ENCODE peak calls at places on chromosomes 4 and X, in five cellular contexts. P is Panc1, W is GM12878, U is K562, I is H1. A is an unnamed sample.
A peak's percentile ranks its signal among the peaks of the same experiment; 100 is the strongest.

GRCh38 chr4:172481802-172482508 is 668.8 kb downstream of the GALNTL6 start:
- DNase-seq in P (no peak), I (no peak), U (no peak), W (no peak), A (no peak)

GRCh38 chrX:138298268-138298667 is 413.2 kb downstream of the FGF13 start:
- DNase-seq in I (no peak), W (no peak), U (no peak), P (no peak), A (no peak)

GRCh38 chr4:148163011-148163410 is 279.2 kb downstream of the NR3C2 start:
- DNase-seq in U (no peak), I (no peak), W (no peak), P (no peak), A (no peak)

GRCh38 chr4:155828628-155829027 is 37.4 kb downstream of the ASIC5 start:
- DNase-seq in W (no peak), U (no peak), P (no peak), I (no peak), A (no peak)

GRCh38 chr4:2842667-2843022 is 999 bp upstream of the ADD1 start:
- DNase-seq in I (no peak), P (no peak), U (no peak), W (no peak), A (no peak)

GRCh38 chrX:123846598-123847038 is 13.2 kb upstream of the XIAP start:
- DNase-seq in I (no peak), P (peak; percentile 76), U (no peak), W (no peak), A (no peak)

GRCh38 chr4:74410272-74410671 is 34.7 kb upstream of the AREG start:
- DNase-seq in W (no peak), U (no peak), I (no peak), P (no peak), A (no peak)

GRCh38 chrX:47674776-47675175 is 15.8 kb upstream of the UXT start:
- DNase-seq in W (no peak), I (no peak), P (no peak), U (no peak), A (no peak)

GRCh38 chr4:128525387-128525786 is 237.8 kb upstream of the PGRMC2 start:
- DNase-seq in P (no peak), I (no peak), W (no peak), U (peak; percentile 17), A (no peak)

GRCh38 chr4:5923306-5923830 is 30.5 kb upstream of the CRMP1 start:
- DNase-seq in U (no peak), I (no peak), P (no peak), W (no peak), A (no peak)

GRCh38 chr4:38318737-38319455 is 345.1 kb upstream of the KLF3 start:
- DNase-seq in U (peak; percentile 90), W (peak; percentile 87), I (peak; percentile 91), P (peak; percentile 43), A (peak; percentile 78)

GRCh38 chr4:102610007-102610406 is 108.8 kb downstream of the NFKB1 start:
- DNase-seq in I (no peak), P (no peak), U (no peak), W (no peak), A (no peak)

GRCh38 chr4:79964715-79965345 is 108.2 kb downstream of the ANTXR2 start:
- DNase-seq in P (no peak), W (no peak), I (no peak), U (no peak), A (no peak)

GRCh38 chr4:100424376-100424775 is 93.4 kb downstream of the EMCN start:
- DNase-seq in W (no peak), P (no peak), U (no peak), I (no peak), A (no peak)

DNA sequence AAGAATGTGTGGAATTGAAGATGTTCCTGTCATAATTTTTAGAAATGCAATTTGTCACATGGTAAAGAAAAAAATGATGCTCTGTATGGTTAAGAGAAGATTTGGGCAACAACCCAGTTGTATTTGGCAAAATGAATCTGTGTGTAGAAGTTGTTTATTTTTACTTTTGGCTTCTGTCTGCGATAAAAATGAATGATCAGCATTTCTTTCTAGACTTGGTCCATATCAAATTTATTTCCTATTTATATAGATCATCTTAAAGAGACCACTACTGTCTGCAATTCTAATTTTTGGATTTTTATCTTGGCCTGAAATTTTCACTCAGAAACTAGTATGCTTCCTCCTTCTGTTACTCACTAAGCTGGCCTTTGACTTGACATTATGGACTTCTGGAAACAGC is 396.9 kb downstream of the FAM47A start:
- DNase-seq in P (no peak), U (no peak), W (no peak), I (no peak), A (no peak)
- TF ChIP-seq POLR2AphosphoS5 in P (no peak), U (no peak), W (no peak), I (no peak), A (no peak)

GRCh38 chr4:1055721-1056590 is 44.5 kb downstream of the FGFRL1 start:
- DNase-seq in W (no peak), U (peak; percentile 87), I (no peak), P (no peak), A (no peak)
- TF ChIP-seq POLR2AphosphoS5 in W (no peak), U (no peak), I (no peak), P (no peak), A (no peak)

GRCh38 chr4:165208322-165208652 is 926 bp downstream of the KLHL2 start:
- DNase-seq in W (no peak), P (no peak), U (no peak), I (no peak), A (no peak)

GRCh38 chr4:165207016-165207430 is 338 bp upstream of the KLHL2 start:
- DNase-seq in P (no peak), W (no peak), I (no peak), U (no peak), A (peak; percentile 20)

GRCh38 chr4:165208741-165209388 is 1.5 kb downstream of the KLHL2 start:
- DNase-seq in U (no peak), W (no peak), I (no peak), P (no peak), A (no peak)

GRCh38 chr4:165209796-165210195 is 2.4 kb downstream of the KLHL2 start:
- DNase-seq in I (no peak), P (no peak), U (no peak), W (no peak), A (no peak)

GRCh38 chr4:165207431-165208321 is at the start of gene KLHL2:
- DNase-seq in P (no peak), W (no peak), I (no peak), U (peak; percentile 84), A (peak; percentile 72)
- TF ChIP-seq POLR2AphosphoS5 in P (no peak), W (no peak), I (peak; percentile 47), U (no peak), A (no peak)

DNA sequence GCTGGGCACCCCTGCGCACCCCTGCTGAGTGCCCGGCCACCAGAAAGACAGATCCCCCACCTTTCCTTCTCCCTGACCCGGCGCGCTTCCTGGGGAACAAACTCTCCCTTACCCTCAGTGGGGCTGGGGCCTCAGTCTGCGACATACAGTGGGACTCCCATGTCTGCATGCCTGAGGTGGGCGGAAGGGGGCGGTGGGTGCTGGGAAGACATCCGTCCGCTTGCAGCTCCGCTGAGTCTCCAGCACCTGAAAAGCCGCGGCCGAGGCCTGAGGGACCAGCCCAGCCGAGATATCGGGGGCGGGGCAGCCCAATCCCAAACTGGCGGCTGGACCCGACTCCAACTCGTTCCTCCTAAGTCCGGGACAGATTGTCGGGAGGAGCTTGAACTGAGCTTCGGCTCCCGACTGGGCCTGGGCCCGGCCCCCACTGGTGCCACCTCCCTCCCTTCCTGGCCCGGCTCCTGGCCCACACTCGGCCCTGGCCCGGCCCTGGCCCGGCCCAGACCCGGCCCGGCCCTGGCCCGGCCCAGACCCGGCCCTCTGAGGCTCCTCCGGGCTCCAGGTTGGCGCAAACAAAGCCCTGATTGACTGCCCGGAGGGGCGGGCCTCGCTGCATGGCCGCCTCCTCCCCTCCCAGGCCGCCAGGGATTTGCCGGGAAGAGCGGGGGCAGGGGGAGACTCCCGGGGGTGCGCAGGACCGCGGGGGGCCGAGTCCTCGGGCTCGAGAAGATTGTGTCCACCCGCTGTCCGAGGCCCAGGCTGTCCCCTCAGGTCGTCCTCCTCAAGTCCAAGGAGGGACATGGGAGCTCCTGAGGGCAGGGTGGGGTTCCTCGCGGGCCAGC is 878 bp upstream of the SLC16A2 start:
- DNase-seq in P (no peak), U (no peak), I (peak; percentile 33), W (no peak), A (no peak)
- TF ChIP-seq POLR2AphosphoS5 in P (no peak), U (no peak), I (no peak), W (no peak), A (no peak)

GRCh38 chr4:143296397-143297067 is 40.1 kb upstream of the GAB1 start:
- DNase-seq in W (no peak), I (no peak), P (no peak), U (no peak), A (no peak)

GRCh38 chr4:143291334-143291733 is 45.3 kb upstream of the GAB1 start:
- DNase-seq in W (no peak), P (no peak), U (no peak), I (no peak), A (no peak)

GRCh38 chr4:143294710-143295109 is 42.0 kb upstream of the GAB1 start:
- DNase-seq in P (no peak), I (no peak), W (no peak), U (no peak), A (no peak)

GRCh38 chr4:143292858-143293257 is 43.8 kb upstream of the GAB1 start:
- DNase-seq in P (no peak), W (no peak), I (no peak), U (no peak), A (no peak)

DNA sequence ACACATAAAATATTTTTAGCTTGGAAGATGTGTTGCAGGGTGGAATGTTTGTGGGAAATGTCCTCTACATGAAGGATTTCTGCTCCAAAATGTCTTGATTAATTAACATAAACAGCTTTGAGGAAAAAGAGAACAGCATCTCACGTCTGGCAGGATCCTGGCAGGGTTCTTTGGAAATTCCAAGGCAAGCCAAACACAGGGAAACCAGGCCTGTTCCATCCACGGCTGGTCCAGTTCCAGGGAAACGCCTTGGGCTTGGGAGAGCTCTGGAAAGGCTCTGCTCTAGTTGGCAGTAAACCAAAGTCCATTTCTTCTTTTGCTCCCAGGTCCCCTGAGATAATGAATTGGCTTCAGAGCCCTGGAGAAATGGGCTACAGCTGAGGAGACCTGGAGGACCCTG is 42.4 kb upstream of the GAB1 start:
- DNase-seq in W (no peak), I (no peak), U (no peak), P (no peak), A (no peak)
- TF ChIP-seq POLR2AphosphoS5 in W (no peak), I (no peak), U (no peak), P (no peak), A (no peak)

DNA sequence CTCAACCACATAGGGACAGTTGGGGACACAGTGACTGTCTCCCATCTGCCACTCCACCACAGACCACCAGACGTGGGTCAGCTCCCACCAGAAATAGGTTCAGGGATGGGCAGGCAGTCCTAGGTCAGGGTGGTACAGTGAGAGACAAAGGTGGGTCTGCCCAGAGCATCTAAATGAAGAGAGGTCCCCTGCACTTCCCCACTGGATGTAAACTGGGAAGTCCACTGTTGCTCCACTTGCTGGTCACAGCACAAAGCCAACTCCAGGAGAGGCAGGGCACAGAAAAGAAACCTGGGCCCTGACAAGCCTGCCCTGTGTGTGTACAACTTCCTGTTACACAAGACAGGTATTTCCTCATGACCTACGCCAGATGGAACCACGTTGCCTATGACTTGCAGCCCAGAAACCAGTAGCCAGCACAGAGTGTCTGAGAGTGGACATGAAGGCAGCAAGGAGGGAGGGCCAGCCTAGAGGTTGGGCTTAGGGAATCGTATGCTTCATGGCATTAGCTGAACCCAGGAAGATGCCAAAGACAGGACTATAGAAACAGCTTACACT is 161.8 kb downstream of the SH3KBP1 start:
- DNase-seq in I (no peak), U (no peak), P (no peak), W (no peak), A (no peak)
- TF ChIP-seq POLR2AphosphoS5 in I (no peak), U (no peak), P (no peak), W (no peak), A (peak; percentile 47)

GRCh38 chr4:7805533-7806079 is 134.1 kb downstream of the AFAP1 start:
- DNase-seq in P (peak; percentile 30), U (no peak), W (no peak), I (no peak), A (no peak)
- TF ChIP-seq POLR2AphosphoS5 in P (peak; percentile 38), U (no peak), W (no peak), I (no peak), A (no peak)